ENCODE peak calls at places on chromosomes 4 and X, in four cellular contexts. Z, A, H and M are unnamed samples.

GRCh38 chrX:143648705-143649104 is 12.8 kb upstream of the SLITRK4 start:
- DNase-seq in Z (no peak), A (peak; percentile 22), H (no peak), M (peak; percentile 20)

GRCh38 chr4:24912252-24913098 is at the start of gene CCDC149:
- DNase-seq in Z (peak; percentile 79), A (peak; percentile 68), H (peak; percentile 93), M (peak; percentile 90)

GRCh38 chr4:158008551-158009218 is 164.1 kb downstream of the GASK1B start:
- DNase-seq in Z (peak; percentile 60), A (no peak), H (no peak), M (peak; percentile 57)

GRCh38 chr4:1347410-1347864 is 429 bp downstream of the UVSSA start:
- DNase-seq in Z (peak; percentile 87), A (peak; percentile 84), H (peak; percentile 94), M (peak; percentile 88)

GRCh38 chr4:113455081-113455480 is 306.5 kb downstream of the CAMK2D start:
- DNase-seq in Z (no peak), A (no peak), H (no peak), M (no peak)

GRCh38 chr4:2570551-2571222 is 34.2 kb downstream of the FAM193A start:
- DNase-seq in Z (peak; percentile 36), A (no peak), H (no peak), M (no peak)

GRCh38 chrX:38560776-38561125 is 591 bp upstream of the TSPAN7 start:
- DNase-seq in Z (no peak), A (no peak), H (no peak), M (no peak)

GRCh38 chrX:39816871-39817731 is 280.7 kb downstream of the BCOR start:
- DNase-seq in Z (no peak), A (peak; percentile 23), H (peak; percentile 52), M (no peak)

GRCh38 chr4:127498366-127498765 is 134.4 kb upstream of the INTU start:
- DNase-seq in Z (no peak), A (no peak), H (no peak), M (no peak)

GRCh38 chr4:4714330-4714729 is 145.1 kb upstream of the MSX1 start:
- DNase-seq in Z (no peak), A (peak; percentile 57), H (no peak), M (no peak)

GRCh38 chrX:113828470-113828869 is 755.4 kb upstream of the HTR2C start:
- DNase-seq in Z (no peak), A (no peak), H (no peak), M (no peak)

GRCh38 chrX:12065251-12065650 is 73.0 kb upstream of the FRMPD4 start:
- DNase-seq in Z (no peak), A (peak; percentile 46), H (peak; percentile 31), M (peak; percentile 11)

GRCh38 chrX:140180585-140180984 is 215.3 kb upstream of the CXorf66 start:
- DNase-seq in Z (no peak), A (peak; percentile 89), H (no peak), M (no peak)

GRCh38 chr4:182015893-182016292 is 227.3 kb upstream of the TENM3 start:
- DNase-seq in Z (no peak), A (no peak), H (peak; percentile 70), M (no peak)

GRCh38 chr4:153233761-153234371 is 29.6 kb downstream of the TRIM2 start:
- DNase-seq in Z (no peak), A (peak; percentile 94), H (peak; percentile 78), M (no peak)

GRCh38 chrX:25034889-25035288 is 19.1 kb upstream of the ARX start:
- DNase-seq in Z (no peak), A (peak; percentile 29), H (no peak), M (no peak)

GRCh38 chrX:107675823-107676555 is 47.7 kb downstream of the PRPS1 start:
- DNase-seq in Z (no peak), A (no peak), H (peak; percentile 13), M (peak; percentile 69)

GRCh38 chr4:177554966-177555574 is 112.8 kb upstream of the AGA start:
- DNase-seq in Z (no peak), A (peak; percentile 47), H (peak; percentile 46), M (no peak)

GRCh38 chrX:7133036-7133412 is 14.5 kb upstream of the STS start:
- DNase-seq in Z (peak; percentile 79), A (peak; percentile 25), H (peak; percentile 4), M (peak; percentile 76)

GRCh38 chrX:1564750-1565683 is 26.4 kb upstream of the AKAP17A start:
- DNase-seq in Z (no peak), A (no peak), H (no peak), M (no peak)

GRCh38 chr4:1300466-1301455 is 11.1 kb downstream of the MAEA start:
- DNase-seq in Z (peak; percentile 59), A (peak; percentile 76), H (no peak), M (peak; percentile 67)

GRCh38 chr4:2537011-2537830 is 774 bp downstream of the FAM193A start:
- DNase-seq in Z (peak; percentile 59), A (peak; percentile 48), H (peak; percentile 71), M (peak; percentile 77)

GRCh38 chr4:105197777-105198176 is 51.1 kb downstream of the TET2 start:
- DNase-seq in Z (no peak), A (peak; percentile 62), H (no peak), M (no peak)

GRCh38 chr4:72365981-72366380 is 203.0 kb downstream of the ADAMTS3 start:
- DNase-seq in Z (no peak), A (no peak), H (no peak), M (no peak)

GRCh38 chr4:145347684-145348083 is 134.0 kb upstream of the SMAD1 start:
- DNase-seq in Z (no peak), A (no peak), H (peak; percentile 48), M (no peak)